ENCODE peak calls at places on chromosomes 13 and 19, in six cellular contexts. One of them, this sample, is unnamed.

GRCh38 chr13:101399365-101399764 is 16.9 kb downstream of the NALCN start:
- DNase-seq in neuronal stem cell: no peak
- DNase-seq in uterus: no peak
- DNase-seq in CD4-positive, alpha-beta T cell: no peak
- DNase-seq in foreskin keratinocyte: peak
- DNase-seq in right cardiac atrium: no peak
- DNase-seq in this sample: no peak

GRCh38 chr19:8655340-8655709 is 24.9 kb downstream of the NFILZ start:
- DNase-seq in right cardiac atrium: no peak
- DNase-seq in CD4-positive, alpha-beta T cell: peak
- DNase-seq in foreskin keratinocyte: no peak
- DNase-seq in neuronal stem cell: no peak
- DNase-seq in uterus: no peak
- DNase-seq in this sample: no peak

GRCh38 chr13:51781246-51782022 is 22.5 kb downstream of the DHRS12 start:
- DNase-seq in right cardiac atrium: peak
- DNase-seq in uterus: no peak
- DNase-seq in foreskin keratinocyte: no peak
- DNase-seq in neuronal stem cell: no peak
- DNase-seq in CD4-positive, alpha-beta T cell: no peak
- DNase-seq in this sample: no peak

GRCh38 chr13:99191336-99191899 is 9.2 kb upstream of the UBAC2 start:
- DNase-seq in uterus: no peak
- DNase-seq in foreskin keratinocyte: no peak
- DNase-seq in neuronal stem cell: no peak
- DNase-seq in CD4-positive, alpha-beta T cell: no peak
- DNase-seq in right cardiac atrium: no peak
- DNase-seq in this sample: no peak

GRCh38 chr19:35084078-35084762 is 31.4 kb upstream of the FXYD3 start:
- DNase-seq in foreskin keratinocyte: no peak
- DNase-seq in neuronal stem cell: no peak
- DNase-seq in uterus: no peak
- DNase-seq in right cardiac atrium: no peak
- DNase-seq in CD4-positive, alpha-beta T cell: no peak
- DNase-seq in this sample: no peak

GRCh38 chr19:31905980-31906948 is 439.1 kb upstream of the ZNF507 start:
- DNase-seq in CD4-positive, alpha-beta T cell: no peak
- DNase-seq in neuronal stem cell: no peak
- DNase-seq in foreskin keratinocyte: no peak
- DNase-seq in uterus: peak
- DNase-seq in right cardiac atrium: peak
- DNase-seq in this sample: no peak

GRCh38 chr13:59690857-59691500 is 472.7 kb downstream of the DIAPH3 start:
- DNase-seq in foreskin keratinocyte: no peak
- DNase-seq in uterus: no peak
- DNase-seq in CD4-positive, alpha-beta T cell: no peak
- DNase-seq in right cardiac atrium: no peak
- DNase-seq in neuronal stem cell: no peak
- DNase-seq in this sample: no peak

GRCh38 chr13:38850868-38851626 is 139.6 kb downstream of the STOML3 start:
- DNase-seq in uterus: no peak
- DNase-seq in foreskin keratinocyte: no peak
- DNase-seq in right cardiac atrium: no peak
- DNase-seq in CD4-positive, alpha-beta T cell: no peak
- DNase-seq in neuronal stem cell: no peak
- DNase-seq in this sample: no peak

GRCh38 chr13:66574606-66575005 is 655.5 kb downstream of the PCDH9 start:
- DNase-seq in right cardiac atrium: no peak
- DNase-seq in neuronal stem cell: no peak
- DNase-seq in uterus: no peak
- DNase-seq in foreskin keratinocyte: no peak
- DNase-seq in CD4-positive, alpha-beta T cell: no peak
- DNase-seq in this sample: no peak

GRCh38 chr19:38321646-38322323 is 2.1 kb downstream of the KCNK6 start:
- DNase-seq in CD4-positive, alpha-beta T cell: no peak
- DNase-seq in uterus: peak
- DNase-seq in neuronal stem cell: no peak
- DNase-seq in right cardiac atrium: peak
- DNase-seq in foreskin keratinocyte: peak
- DNase-seq in this sample: peak

GRCh38 chr13:51814825-51815650 is 11.1 kb upstream of the DHRS12 start:
- DNase-seq in CD4-positive, alpha-beta T cell: peak
- DNase-seq in uterus: peak
- DNase-seq in neuronal stem cell: peak
- DNase-seq in foreskin keratinocyte: peak
- DNase-seq in right cardiac atrium: peak
- DNase-seq in this sample: no peak

GRCh38 chr19:13846533-13847032 is 30.4 kb upstream of the NANOS3 start:
- DNase-seq in neuronal stem cell: no peak
- DNase-seq in uterus: peak
- DNase-seq in CD4-positive, alpha-beta T cell: peak
- DNase-seq in foreskin keratinocyte: peak
- DNase-seq in right cardiac atrium: peak
- DNase-seq in this sample: peak

GRCh38 chr13:102718746-102719145 is 23.9 kb upstream of the METTL21C start:
- DNase-seq in foreskin keratinocyte: no peak
- DNase-seq in uterus: no peak
- DNase-seq in right cardiac atrium: no peak
- DNase-seq in neuronal stem cell: no peak
- DNase-seq in CD4-positive, alpha-beta T cell: no peak
- DNase-seq in this sample: no peak

GRCh38 chr13:99260216-99260615 is 2.0 kb upstream of the GPR18 start:
- DNase-seq in uterus: no peak
- DNase-seq in CD4-positive, alpha-beta T cell: no peak
- DNase-seq in neuronal stem cell: no peak
- DNase-seq in foreskin keratinocyte: no peak
- DNase-seq in right cardiac atrium: no peak
- DNase-seq in this sample: no peak

GRCh38 chr13:26881154-26881553 is 120.6 kb upstream of the GPR12 start:
- DNase-seq in foreskin keratinocyte: peak
- DNase-seq in right cardiac atrium: no peak
- DNase-seq in CD4-positive, alpha-beta T cell: no peak
- DNase-seq in neuronal stem cell: no peak
- DNase-seq in uterus: no peak
- DNase-seq in this sample: no peak

GRCh38 chr19:33458807-33459206 is 62.8 kb downstream of the PEPD start:
- DNase-seq in foreskin keratinocyte: no peak
- DNase-seq in neuronal stem cell: no peak
- DNase-seq in CD4-positive, alpha-beta T cell: no peak
- DNase-seq in right cardiac atrium: no peak
- DNase-seq in uterus: no peak
- DNase-seq in this sample: no peak

GRCh38 chr13:75359266-75359665 is 122.7 kb downstream of the TBC1D4 start:
- DNase-seq in right cardiac atrium: no peak
- DNase-seq in neuronal stem cell: no peak
- DNase-seq in CD4-positive, alpha-beta T cell: no peak
- DNase-seq in foreskin keratinocyte: peak
- DNase-seq in uterus: no peak
- DNase-seq in this sample: no peak

GRCh38 chr19:7426986-7427385 is 61.8 kb downstream of the PEX11G start:
- DNase-seq in uterus: no peak
- DNase-seq in foreskin keratinocyte: no peak
- DNase-seq in CD4-positive, alpha-beta T cell: no peak
- DNase-seq in right cardiac atrium: no peak
- DNase-seq in neuronal stem cell: no peak
- DNase-seq in this sample: no peak

GRCh38 chr19:33804021-33804799 is 7.5 kb downstream of the KCTD15 start:
- DNase-seq in foreskin keratinocyte: peak
- DNase-seq in CD4-positive, alpha-beta T cell: no peak
- DNase-seq in neuronal stem cell: no peak
- DNase-seq in uterus: peak
- DNase-seq in right cardiac atrium: peak
- DNase-seq in this sample: peak

GRCh38 chr13:24392972-24393371 is 83.6 kb downstream of the C1QTNF9 start:
- DNase-seq in right cardiac atrium: no peak
- DNase-seq in neuronal stem cell: no peak
- DNase-seq in foreskin keratinocyte: no peak
- DNase-seq in CD4-positive, alpha-beta T cell: no peak
- DNase-seq in uterus: no peak
- DNase-seq in this sample: no peak

GRCh38 chr13:36965767-36966166 is 33.4 kb downstream of the ALG5 start:
- DNase-seq in foreskin keratinocyte: peak
- DNase-seq in right cardiac atrium: no peak
- DNase-seq in CD4-positive, alpha-beta T cell: no peak
- DNase-seq in neuronal stem cell: no peak
- DNase-seq in uterus: no peak
- DNase-seq in this sample: no peak

GRCh38 chr19:15672580-15673175 is at the start of gene CYP4F12:
- DNase-seq in CD4-positive, alpha-beta T cell: peak
- DNase-seq in neuronal stem cell: no peak
- DNase-seq in right cardiac atrium: peak
- DNase-seq in uterus: peak
- DNase-seq in foreskin keratinocyte: peak
- DNase-seq in this sample: peak

GRCh38 chr19:2168619-2169424 is 5.1 kb downstream of the DOT1L start:
- DNase-seq in foreskin keratinocyte: peak
- DNase-seq in right cardiac atrium: peak
- DNase-seq in uterus: peak
- DNase-seq in CD4-positive, alpha-beta T cell: peak
- DNase-seq in neuronal stem cell: peak
- DNase-seq in this sample: peak

GRCh38 chr19:2170219-2170618 is 6.5 kb downstream of the DOT1L start:
- DNase-seq in CD4-positive, alpha-beta T cell: no peak
- DNase-seq in foreskin keratinocyte: no peak
- DNase-seq in right cardiac atrium: no peak
- DNase-seq in uterus: no peak
- DNase-seq in neuronal stem cell: no peak
- DNase-seq in this sample: no peak

GRCh38 chr19:2164020-2164988 is 571 bp downstream of the DOT1L start:
- DNase-seq in neuronal stem cell: no peak
- DNase-seq in CD4-positive, alpha-beta T cell: no peak
- DNase-seq in foreskin keratinocyte: peak
- DNase-seq in right cardiac atrium: peak
- DNase-seq in uterus: peak
- DNase-seq in this sample: no peak

GRCh38 chr19:2167896-2168618 is 4.3 kb downstream of the DOT1L start:
- DNase-seq in foreskin keratinocyte: no peak
- DNase-seq in right cardiac atrium: peak
- DNase-seq in neuronal stem cell: no peak
- DNase-seq in CD4-positive, alpha-beta T cell: no peak
- DNase-seq in uterus: peak
- DNase-seq in this sample: peak

GRCh38 chr19:2166741-2167738 is 3.3 kb downstream of the DOT1L start:
- DNase-seq in neuronal stem cell: no peak
- DNase-seq in right cardiac atrium: peak
- DNase-seq in uterus: peak
- DNase-seq in foreskin keratinocyte: no peak
- DNase-seq in CD4-positive, alpha-beta T cell: no peak
- DNase-seq in this sample: peak
- H3K27ac ChIP-seq in neuronal stem cell: no peak
- H3K27ac ChIP-seq in right cardiac atrium: peak
- H3K27ac ChIP-seq in uterus: peak
- H3K27ac ChIP-seq in foreskin keratinocyte: no peak
- H3K27ac ChIP-seq in CD4-positive, alpha-beta T cell: no peak
- H3K27ac ChIP-seq in this sample: peak

DNA sequence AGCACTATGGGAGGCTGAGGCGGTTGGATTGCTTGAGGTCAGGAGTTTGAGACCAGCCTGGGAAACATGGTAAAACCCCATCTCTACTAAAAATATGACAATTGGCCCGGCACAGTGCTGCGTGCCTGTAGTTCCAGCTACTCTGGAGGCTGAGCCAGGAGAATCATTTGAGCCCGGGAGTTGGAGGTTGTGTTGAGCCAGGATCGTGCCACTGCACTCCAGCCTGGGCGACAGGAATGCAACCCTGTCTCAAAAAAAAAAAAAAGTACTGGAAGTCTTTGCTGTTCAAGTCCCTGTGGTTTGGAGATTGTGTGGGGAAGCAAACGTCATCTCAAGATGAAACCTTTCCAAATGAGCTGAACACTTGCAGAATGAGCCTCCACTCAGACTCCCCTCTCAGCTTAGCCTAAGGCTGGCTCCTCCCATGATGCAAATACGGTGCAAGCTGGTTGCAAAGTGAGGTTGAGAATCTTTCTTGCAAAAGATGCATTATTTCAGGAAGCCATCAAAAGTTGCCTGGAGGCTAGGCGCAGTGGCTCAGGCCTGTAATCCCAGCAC is 46.2 kb downstream of the MYO9B start:
- DNase-seq in right cardiac atrium: no peak
- DNase-seq in neuronal stem cell: no peak
- DNase-seq in uterus: no peak
- DNase-seq in foreskin keratinocyte: no peak
- DNase-seq in CD4-positive, alpha-beta T cell: no peak
- DNase-seq in this sample: no peak
- H3K27ac ChIP-seq in right cardiac atrium: no peak
- H3K27ac ChIP-seq in neuronal stem cell: no peak
- H3K27ac ChIP-seq in uterus: no peak
- H3K27ac ChIP-seq in foreskin keratinocyte: no peak
- H3K27ac ChIP-seq in CD4-positive, alpha-beta T cell: no peak
- H3K27ac ChIP-seq in this sample: no peak

GRCh38 chr19:23917856-23918255 is 3.2 kb downstream of the ZNF726 start:
- DNase-seq in uterus: no peak
- DNase-seq in right cardiac atrium: no peak
- DNase-seq in foreskin keratinocyte: peak
- DNase-seq in neuronal stem cell: no peak
- DNase-seq in CD4-positive, alpha-beta T cell: no peak
- DNase-seq in this sample: no peak
- H3K27ac ChIP-seq in uterus: no peak
- H3K27ac ChIP-seq in right cardiac atrium: no peak
- H3K27ac ChIP-seq in foreskin keratinocyte: no peak
- H3K27ac ChIP-seq in neuronal stem cell: no peak
- H3K27ac ChIP-seq in CD4-positive, alpha-beta T cell: no peak
- H3K27ac ChIP-seq in this sample: no peak

GRCh38 chr13:48068952-48069351 is 26.0 kb downstream of the MED4 start:
- DNase-seq in CD4-positive, alpha-beta T cell: no peak
- DNase-seq in right cardiac atrium: no peak
- DNase-seq in foreskin keratinocyte: no peak
- DNase-seq in neuronal stem cell: no peak
- DNase-seq in uterus: no peak
- DNase-seq in this sample: no peak
- H3K27ac ChIP-seq in CD4-positive, alpha-beta T cell: no peak
- H3K27ac ChIP-seq in right cardiac atrium: no peak
- H3K27ac ChIP-seq in foreskin keratinocyte: no peak
- H3K27ac ChIP-seq in neuronal stem cell: no peak
- H3K27ac ChIP-seq in uterus: no peak
- H3K27ac ChIP-seq in this sample: no peak

DNA sequence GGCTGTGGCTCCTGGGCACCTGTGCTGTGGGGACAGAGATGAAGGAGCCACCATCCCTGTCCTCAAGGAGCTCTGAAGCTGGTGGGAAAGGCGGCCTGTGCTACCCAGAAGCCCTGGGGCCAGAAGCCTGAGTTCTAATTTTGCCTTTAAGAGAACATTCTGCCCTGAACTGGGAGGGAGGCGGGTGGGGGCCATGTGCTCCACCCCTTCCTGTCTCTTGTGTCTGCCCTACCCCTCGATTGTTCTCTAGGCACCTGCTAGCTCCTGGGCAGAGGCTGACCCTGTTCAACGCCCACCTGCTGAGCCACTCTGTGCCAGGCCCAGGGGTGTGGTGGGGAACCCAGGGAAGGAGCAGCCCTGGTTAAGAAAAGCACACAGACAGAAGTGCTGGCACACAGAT is 5.9 kb downstream of the TRAPPC6A start:
- DNase-seq in uterus: no peak
- DNase-seq in foreskin keratinocyte: no peak
- DNase-seq in neuronal stem cell: no peak
- DNase-seq in right cardiac atrium: peak
- DNase-seq in CD4-positive, alpha-beta T cell: peak
- DNase-seq in this sample: no peak
- H3K27ac ChIP-seq in uterus: no peak
- H3K27ac ChIP-seq in foreskin keratinocyte: no peak
- H3K27ac ChIP-seq in neuronal stem cell: no peak
- H3K27ac ChIP-seq in right cardiac atrium: no peak
- H3K27ac ChIP-seq in CD4-positive, alpha-beta T cell: no peak
- H3K27ac ChIP-seq in this sample: peak

GRCh38 chr13:43786766-43787517 is at the start of gene ENOX1:
- DNase-seq in uterus: peak
- DNase-seq in CD4-positive, alpha-beta T cell: no peak
- DNase-seq in neuronal stem cell: peak
- DNase-seq in foreskin keratinocyte: peak
- DNase-seq in right cardiac atrium: peak
- DNase-seq in this sample: peak
- H3K27ac ChIP-seq in uterus: peak
- H3K27ac ChIP-seq in CD4-positive, alpha-beta T cell: no peak
- H3K27ac ChIP-seq in neuronal stem cell: no peak
- H3K27ac ChIP-seq in foreskin keratinocyte: peak
- H3K27ac ChIP-seq in right cardiac atrium: peak
- H3K27ac ChIP-seq in this sample: peak

This sample was measured in heart right ventricle.